ENCODE peak calls at places on chromosomes 11 and 22, in nine cellular contexts. E, C, S, Z, O, Y, X, J and R are unnamed samples.

GRCh38 chr22:27718186-27719032 is 83.1 kb downstream of the MN1 start:
- DNase-seq in E (peak; percentile 85), C (no peak), S (no peak), Z (peak; percentile 88), O (peak; percentile 80), Y (no peak), X (no peak), J (no peak), R (no peak)

GRCh38 chr11:75351541-75352416 is at the start of gene ARRB1:
- DNase-seq in E (no peak), C (no peak), S (peak; percentile 47), Z (no peak), O (no peak), Y (peak; percentile 41), X (peak; percentile 69), J (peak; percentile 42), R (peak; percentile 75)

GRCh38 chr11:65575568-65576231 is at the start of gene EHBP1L1:
- DNase-seq in E (no peak), C (peak; percentile 88), S (peak; percentile 61), Z (no peak), O (no peak), Y (peak; percentile 68), X (peak; percentile 83), J (peak; percentile 74), R (peak; percentile 95)

GRCh38 chr11:70481625-70482528 is 83.5 kb downstream of the CTTN start:
- DNase-seq in E (no peak), C (no peak), S (no peak), Z (peak; percentile 77), O (peak; percentile 27), Y (no peak), X (no peak), J (no peak), R (no peak)

GRCh38 chr22:21753374-21754111 is 17.9 kb upstream of the YPEL1 start:
- DNase-seq in E (no peak), C (no peak), S (no peak), Z (no peak), O (no peak), Y (no peak), X (no peak), J (no peak), R (no peak)

GRCh38 chr11:44936527-44936926 is 14.2 kb downstream of the TP53I11 start:
- DNase-seq in E (no peak), C (peak; percentile 76), S (peak; percentile 73), Z (peak; percentile 34), O (peak; percentile 21), Y (peak; percentile 80), X (peak; percentile 70), J (peak; percentile 75), R (peak; percentile 88)

GRCh38 chr11:63945482-63946163 is 6.8 kb downstream of the NAA40 start:
- DNase-seq in E (no peak), C (peak; percentile 50), S (no peak), Z (peak; percentile 29), O (no peak), Y (peak; percentile 73), X (peak; percentile 47), J (peak; percentile 24), R (peak; percentile 58)

GRCh38 chr11:64858467-64859401 is 14.3 kb upstream of the CDC42BPG start:
- DNase-seq in E (no peak), C (no peak), S (no peak), Z (no peak), O (no peak), Y (peak; percentile 71), X (peak; percentile 76), J (no peak), R (no peak)